ENCODE peak calls at places on chromosome X, in nine cellular contexts. One of them, this sample, is unnamed.

GRCh38 chrX:63959975-63960374 is 175.0 kb upstream of the ARHGEF9 start:
- DNase-seq in substantia nigra: no peak
- DNase-seq in sigmoid colon: no peak
- DNase-seq in Peyer's patch: no peak
- DNase-seq in body of pancreas: no peak
- DNase-seq in stomach: no peak
- DNase-seq in SW480: no peak
- DNase-seq in stimulated activated CD8-positive, alpha-beta memory T cell treated with anti-CD3 and anti-CD28 coated beads, Interleukin-7, amount 100 ng/mL, for 24 hours: no peak
- DNase-seq in EL: no peak
- DNase-seq in this sample: no peak

GRCh38 chrX:11724122-11725017 is 33.7 kb upstream of the MSL3 start:
- DNase-seq in substantia nigra: no peak
- DNase-seq in sigmoid colon: no peak
- DNase-seq in Peyer's patch: no peak
- DNase-seq in body of pancreas: peak
- DNase-seq in stomach: no peak
- DNase-seq in SW480: peak
- DNase-seq in stimulated activated CD8-positive, alpha-beta memory T cell treated with anti-CD3 and anti-CD28 coated beads, Interleukin-7, amount 100 ng/mL, for 24 hours: no peak
- DNase-seq in EL: peak
- DNase-seq in this sample: peak

GRCh38 chrX:83860846-83861245 is at the start of gene CYLC1:
- DNase-seq in substantia nigra: no peak
- DNase-seq in sigmoid colon: no peak
- DNase-seq in Peyer's patch: no peak
- DNase-seq in body of pancreas: no peak
- DNase-seq in stomach: no peak
- DNase-seq in SW480: no peak
- DNase-seq in stimulated activated CD8-positive, alpha-beta memory T cell treated with anti-CD3 and anti-CD28 coated beads, Interleukin-7, amount 100 ng/mL, for 24 hours: no peak
- DNase-seq in EL: no peak
- DNase-seq in this sample: no peak

GRCh38 chrX:140507223-140507981 is 2.5 kb upstream of the SOX3 start:
- DNase-seq in substantia nigra: no peak
- DNase-seq in sigmoid colon: no peak
- DNase-seq in Peyer's patch: no peak
- DNase-seq in body of pancreas: no peak
- DNase-seq in stomach: no peak
- DNase-seq in SW480: no peak
- DNase-seq in stimulated activated CD8-positive, alpha-beta memory T cell treated with anti-CD3 and anti-CD28 coated beads, Interleukin-7, amount 100 ng/mL, for 24 hours: no peak
- DNase-seq in EL: peak
- DNase-seq in this sample: no peak

GRCh38 chrX:67673741-67674274 is 130.0 kb downstream of the AR start:
- DNase-seq in substantia nigra: no peak
- DNase-seq in sigmoid colon: no peak
- DNase-seq in Peyer's patch: no peak
- DNase-seq in body of pancreas: no peak
- DNase-seq in stomach: no peak
- DNase-seq in SW480: no peak
- DNase-seq in stimulated activated CD8-positive, alpha-beta memory T cell treated with anti-CD3 and anti-CD28 coated beads, Interleukin-7, amount 100 ng/mL, for 24 hours: no peak
- DNase-seq in EL: no peak
- DNase-seq in this sample: no peak

GRCh38 chrX:129840334-129840733 is 3.4 kb downstream of the ZDHHC9 start:
- DNase-seq in substantia nigra: no peak
- DNase-seq in sigmoid colon: no peak
- DNase-seq in Peyer's patch: no peak
- DNase-seq in body of pancreas: no peak
- DNase-seq in stomach: no peak
- DNase-seq in SW480: no peak
- DNase-seq in stimulated activated CD8-positive, alpha-beta memory T cell treated with anti-CD3 and anti-CD28 coated beads, Interleukin-7, amount 100 ng/mL, for 24 hours: no peak
- DNase-seq in EL: no peak
- DNase-seq in this sample: no peak

GRCh38 chrX:153963546-153963945 is 8.1 kb downstream of the HCFC1 start:
- DNase-seq in substantia nigra: no peak
- DNase-seq in sigmoid colon: peak
- DNase-seq in Peyer's patch: no peak
- DNase-seq in body of pancreas: no peak
- DNase-seq in stomach: no peak
- DNase-seq in SW480: no peak
- DNase-seq in stimulated activated CD8-positive, alpha-beta memory T cell treated with anti-CD3 and anti-CD28 coated beads, Interleukin-7, amount 100 ng/mL, for 24 hours: no peak
- DNase-seq in EL: no peak
- DNase-seq in this sample: no peak

GRCh38 chrX:132559101-132559500 is 70.3 kb upstream of the MBNL3 start:
- DNase-seq in substantia nigra: no peak
- DNase-seq in sigmoid colon: no peak
- DNase-seq in Peyer's patch: no peak
- DNase-seq in body of pancreas: no peak
- DNase-seq in stomach: no peak
- DNase-seq in SW480: no peak
- DNase-seq in stimulated activated CD8-positive, alpha-beta memory T cell treated with anti-CD3 and anti-CD28 coated beads, Interleukin-7, amount 100 ng/mL, for 24 hours: no peak
- DNase-seq in EL: no peak
- DNase-seq in this sample: no peak

GRCh38 chrX:101764538-101764937 is 104.9 kb upstream of the ARMCX2 start:
- DNase-seq in substantia nigra: no peak
- DNase-seq in sigmoid colon: no peak
- DNase-seq in Peyer's patch: no peak
- DNase-seq in body of pancreas: no peak
- DNase-seq in stomach: no peak
- DNase-seq in SW480: no peak
- DNase-seq in stimulated activated CD8-positive, alpha-beta memory T cell treated with anti-CD3 and anti-CD28 coated beads, Interleukin-7, amount 100 ng/mL, for 24 hours: no peak
- DNase-seq in EL: no peak
- DNase-seq in this sample: no peak

GRCh38 chrX:95907081-95907480 is 777.6 kb upstream of the DIAPH2 start:
- DNase-seq in substantia nigra: no peak
- DNase-seq in sigmoid colon: no peak
- DNase-seq in Peyer's patch: no peak
- DNase-seq in body of pancreas: no peak
- DNase-seq in stomach: no peak
- DNase-seq in SW480: no peak
- DNase-seq in stimulated activated CD8-positive, alpha-beta memory T cell treated with anti-CD3 and anti-CD28 coated beads, Interleukin-7, amount 100 ng/mL, for 24 hours: no peak
- DNase-seq in EL: no peak
- DNase-seq in this sample: no peak

GRCh38 chrX:9604111-9604907 is 139.5 kb downstream of the TBL1X start:
- DNase-seq in substantia nigra: peak
- DNase-seq in sigmoid colon: no peak
- DNase-seq in Peyer's patch: no peak
- DNase-seq in body of pancreas: peak
- DNase-seq in stomach: no peak
- DNase-seq in SW480: no peak
- DNase-seq in stimulated activated CD8-positive, alpha-beta memory T cell treated with anti-CD3 and anti-CD28 coated beads, Interleukin-7, amount 100 ng/mL, for 24 hours: no peak
- DNase-seq in EL: no peak
- DNase-seq in this sample: no peak